ENCODE peak calls at places on chromosomes 11 and 22, in six cellular contexts. X is fibroblast of lung, I is mesenchymal stem cell, P is K562, D is PC-3, U is IMR-90. F is an unnamed sample. For H3K36me3, the result is how much of the 10 kb centered on the place peaks cover.

GRCh38 chr11:64472593-64473455 is 113.9 kb downstream of the RPS6KA4 start:
- DNase-seq in X (no peak), I (no peak), P (peak), D (no peak), U (no peak), F (no peak)

GRCh38 chr11:119416606-119417580 is 6.1 kb downstream of the THY1 start:
- DNase-seq in X (peak), I (no peak), P (peak), D (peak), U (peak), F (peak)

GRCh38 chr11:95485115-95485900 is 254.3 kb upstream of the SESN3 start:
- DNase-seq in X (no peak), I (no peak), P (no peak), D (no peak), U (no peak), F (peak)

GRCh38 chr22:49966716-49967332 is 6.3 kb downstream of the PIM3 start:
- DNase-seq in X (peak), I (peak), P (peak), D (no peak), U (no peak), F (peak)

GRCh38 chr11:35852056-35852455 is 91.8 kb upstream of the LDLRAD3 start:
- DNase-seq in X (peak), I (no peak), P (no peak), D (no peak), U (no peak), F (no peak)

GRCh38 chr11:72439455-72439854 is 5.1 kb upstream of the CLPB start:
- DNase-seq in X (peak), I (peak), P (no peak), D (peak), U (peak), F (peak)

GRCh38 chr11:108916935-108917334 is 252.1 kb downstream of the DDX10 start:
- DNase-seq in X (no peak), I (no peak), P (no peak), D (no peak), U (no peak), F (no peak)

GRCh38 chr22:17786435-17787158 is 12.3 kb upstream of the BID start:
- DNase-seq in X (peak), I (no peak), P (peak), D (no peak), U (no peak), F (no peak)

GRCh38 chr11:113473983-113474361 is 1.2 kb downstream of the DRD2 start:
- DNase-seq in X (no peak), I (no peak), P (no peak), D (no peak), U (no peak), F (no peak)

GRCh38 chr11:116457336-116458007 is 315.3 kb downstream of the BUD13 start:
- DNase-seq in X (no peak), I (no peak), P (no peak), D (no peak), U (no peak), F (no peak)

GRCh38 chr22:44185237-44186120 is 4.8 kb downstream of the PARVG start:
- DNase-seq in X (no peak), I (no peak), P (no peak), D (no peak), U (no peak), F (no peak)

GRCh38 chr11:21630934-21631478 is 561.9 kb upstream of the ANO5 start:
- DNase-seq in X (no peak), I (no peak), P (no peak), D (no peak), U (no peak), F (no peak)

GRCh38 chr22:46619240-46619829 is 851 bp upstream of the GRAMD4 start:
- DNase-seq in X (no peak), I (no peak), P (no peak), D (no peak), U (no peak), F (no peak)

GRCh38 chr11:115345840-115346239 is 158.4 kb downstream of the CADM1 start:
- DNase-seq in X (no peak), I (no peak), P (no peak), D (no peak), U (no peak), F (no peak)

GRCh38 chr11:94545641-94546470 is 2.1 kb downstream of the FUT4 start:
- DNase-seq in X (no peak), I (no peak), P (no peak), D (no peak), U (no peak), F (no peak)

GRCh38 chr22:37187891-37188761 is at the start of gene C1QTNF6:
- DNase-seq in X (peak), I (peak), P (no peak), D (peak), U (peak), F (peak)

GRCh38 chr11:112498701-112499100 is 238.0 kb upstream of the PLET1 start:
- DNase-seq in X (no peak), I (no peak), P (no peak), D (peak), U (no peak), F (no peak)

GRCh38 chr11:20060180-20060579 is 100.1 kb downstream of the DBX1 start:
- DNase-seq in X (no peak), I (no peak), P (no peak), D (no peak), U (no peak), F (no peak)

GRCh38 chr11:23406131-23406819 is 546.0 kb upstream of the CCDC179 start:
- DNase-seq in X (no peak), I (no peak), P (no peak), D (no peak), U (no peak), F (no peak)

GRCh38 chr11:32858731-32859130 is 29.0 kb downstream of the PRRG4 start:
- DNase-seq in X (no peak), I (no peak), P (no peak), D (peak), U (no peak), F (no peak)

GRCh38 chr11:86335131-86335768 is 33.2 kb downstream of the HIKESHI start:
- DNase-seq in X (no peak), I (no peak), P (no peak), D (no peak), U (no peak), F (peak)

GRCh38 chr11:80898910-80899309 is 1458.1 kb upstream of the TENM4 start:
- DNase-seq in X (no peak), I (no peak), P (no peak), D (no peak), U (no peak), F (no peak)

GRCh38 chr11:132114743-132115142 is 744.3 kb downstream of the NTM start:
- DNase-seq in X (no peak), I (no peak), P (no peak), D (no peak), U (no peak), F (no peak)

GRCh38 chr11:67433536-67434394 is 3.7 kb downstream of the PTPRCAP start:
- DNase-seq in X (no peak), I (no peak), P (no peak), D (no peak), U (no peak), F (no peak)
- H3K36me3 ChIP-seq in X (under half), I (half or more), P (half or more), D (under half), U (under half), F (half or more)

GRCh38 chr11:133533205-133533604 is 904 bp upstream of the OPCML start:
- DNase-seq in X (no peak), I (no peak), P (no peak), D (no peak), U (no peak), F (no peak)

GRCh38 chr11:133541331-133542095 is 9.2 kb upstream of the OPCML start:
- DNase-seq in X (no peak), I (no peak), P (no peak), D (no peak), U (no peak), F (no peak)

GRCh38 chr11:133531971-133532651 is at the start of gene OPCML:
- DNase-seq in X (no peak), I (no peak), P (no peak), D (no peak), U (no peak), F (no peak)

GRCh38 chr11:133531450-133531849 is 851 bp downstream of the OPCML start:
- DNase-seq in X (no peak), I (no peak), P (no peak), D (no peak), U (no peak), F (no peak)

DNA sequence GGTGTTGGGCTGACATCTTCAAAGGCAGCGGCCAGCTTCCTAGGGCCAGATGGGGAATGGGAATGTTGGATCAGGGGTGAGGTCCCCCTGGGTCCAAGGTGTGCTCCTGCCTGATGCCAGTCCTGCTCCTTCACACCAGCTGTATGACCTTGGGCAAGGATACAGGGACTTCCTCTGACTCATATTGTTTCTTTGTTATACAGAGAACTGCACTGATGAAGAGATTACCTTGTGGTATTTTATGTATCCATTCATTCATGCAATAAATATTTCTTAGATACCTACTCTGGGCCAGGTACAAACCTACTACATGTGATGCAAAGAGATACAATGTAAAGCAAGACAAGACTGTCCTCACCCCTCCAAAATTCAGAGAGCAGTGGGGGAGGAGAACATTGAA is 3.9 kb upstream of the OPCML start:
- DNase-seq in X (no peak), I (no peak), P (no peak), D (no peak), U (no peak), F (no peak)
- H3K9ac ChIP-seq in X (no peak), I (no peak), P (no peak), D (no peak), U (no peak), F (no peak)

GRCh38 chr11:1655168-1656060 is 25.8 kb downstream of the KRTAP5-5 start:
- DNase-seq in X (no peak), I (no peak), P (no peak), D (no peak), U (no peak), F (no peak)

GRCh38 chr11:1654388-1655167 is 25.0 kb downstream of the KRTAP5-5 start:
- DNase-seq in X (no peak), I (peak), P (no peak), D (no peak), U (no peak), F (no peak)

GRCh38 chr11:1652778-1653540 is 23.4 kb downstream of the KRTAP5-5 start:
- DNase-seq in X (peak), I (peak), P (peak), D (peak), U (peak), F (peak)

GRCh38 chr11:1652442-1652777 is 22.8 kb downstream of the KRTAP5-5 start:
- DNase-seq in X (no peak), I (no peak), P (no peak), D (no peak), U (no peak), F (no peak)

GRCh38 chr11:1653541-1654387 is 24.2 kb downstream of the KRTAP5-5 start:
- DNase-seq in X (no peak), I (peak), P (no peak), D (no peak), U (no peak), F (no peak)
- H3K4me3 ChIP-seq in X (no peak), I (no peak), P (no peak), D (no peak), U (no peak), F (no peak)

DNA sequence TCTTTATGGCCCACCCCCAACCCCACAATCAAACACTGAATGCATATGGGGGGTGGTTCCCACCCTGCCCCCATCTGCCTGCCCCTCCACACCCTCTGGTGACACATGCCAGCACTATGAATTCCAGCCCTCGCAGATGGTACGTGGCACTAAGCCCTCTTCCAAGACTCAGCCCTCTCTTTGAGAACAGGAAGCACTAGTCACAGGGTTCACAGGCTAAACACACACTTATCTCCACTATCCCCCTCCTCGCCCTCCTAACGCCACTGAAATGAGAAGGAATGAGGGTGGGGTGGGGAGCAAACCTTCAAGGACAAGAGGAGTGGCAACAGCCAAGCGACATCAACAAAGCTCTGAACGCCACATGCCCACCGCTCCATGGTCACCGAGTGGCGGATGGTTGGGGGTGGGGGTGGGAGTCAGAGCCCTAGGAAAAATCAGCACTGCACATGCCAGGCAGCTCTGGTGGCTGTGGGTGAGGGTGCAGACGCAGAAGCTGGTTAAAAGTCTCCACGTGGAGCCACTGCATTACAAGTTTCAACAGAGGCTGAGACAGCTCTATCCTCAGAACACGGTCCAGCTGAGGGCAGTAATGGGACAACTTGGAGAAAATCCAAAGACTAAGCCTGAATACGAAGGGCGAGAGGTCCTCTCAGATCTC is 33.6 kb downstream of the TMEM184B start:
- DNase-seq in X (peak), I (peak), P (no peak), D (peak), U (peak), F (peak)
- H3K36me3 ChIP-seq in X (under half), I (half or more), P (under half), D (under half), U (under half), F (under half)

GRCh38 chr11:61907871-61908729 is 9.3 kb downstream of the RAB3IL1 start:
- DNase-seq in X (no peak), I (no peak), P (no peak), D (no peak), U (no peak), F (no peak)

GRCh38 chr11:61911124-61911700 is 6.2 kb downstream of the RAB3IL1 start:
- DNase-seq in X (no peak), I (no peak), P (no peak), D (no peak), U (no peak), F (no peak)

GRCh38 chr11:61907282-61907681 is 10.1 kb downstream of the RAB3IL1 start:
- DNase-seq in X (no peak), I (no peak), P (no peak), D (no peak), U (no peak), F (no peak)

GRCh38 chr11:61910473-61911123 is 6.8 kb downstream of the RAB3IL1 start:
- DNase-seq in X (no peak), I (no peak), P (no peak), D (no peak), U (no peak), F (no peak)

DNA sequence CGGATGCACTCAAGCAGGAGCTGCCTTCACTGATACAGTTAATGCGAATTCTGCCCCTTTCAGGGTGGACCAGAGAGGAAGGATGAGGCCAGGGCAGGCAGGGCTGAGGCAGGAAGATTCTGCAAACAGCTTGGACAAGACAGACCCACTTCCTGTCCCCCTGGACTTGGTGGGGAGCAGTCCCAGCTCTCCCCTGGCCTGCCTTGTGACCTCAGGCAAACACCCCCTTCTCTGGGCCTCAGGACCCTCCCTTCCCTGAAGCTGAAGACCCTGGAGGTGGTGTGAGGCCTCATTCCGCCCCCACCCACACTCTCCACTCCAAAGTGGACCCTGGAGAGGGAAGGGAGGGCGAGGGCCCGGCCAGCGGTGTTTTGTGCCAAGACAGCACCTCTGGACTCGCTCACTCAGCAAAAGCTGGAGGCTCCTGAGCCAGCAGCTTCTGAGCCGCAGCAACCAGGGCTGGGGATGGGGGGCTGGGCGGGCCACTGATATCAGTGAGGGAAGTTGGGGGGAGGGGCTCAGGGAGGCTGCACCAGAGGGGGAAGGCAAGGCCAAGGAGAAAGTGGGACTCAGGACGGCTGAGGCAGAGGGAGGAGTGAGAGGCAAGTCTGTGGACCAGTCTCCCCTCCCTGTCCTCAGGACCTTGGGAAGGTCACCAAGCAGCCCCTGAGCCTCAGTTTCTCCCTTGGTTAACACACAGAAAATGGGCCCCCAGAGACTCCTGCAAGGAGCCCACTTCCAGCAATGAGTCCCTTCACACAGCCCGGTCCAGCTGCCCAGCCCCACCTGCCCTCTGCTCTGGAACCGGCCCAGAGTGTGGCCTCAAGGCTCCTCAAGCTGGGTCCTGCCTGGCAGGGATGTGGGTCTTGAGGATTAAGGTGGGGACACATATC is 8.4 kb downstream of the RAB3IL1 start:
- DNase-seq in X (no peak), I (no peak), P (peak), D (no peak), U (no peak), F (no peak)
- H3K9ac ChIP-seq in X (no peak), I (peak), P (peak), D (no peak), U (no peak), F (no peak)

GRCh38 chr11:129813216-129813791 is 2.3 kb upstream of the TMEM45B start:
- DNase-seq in X (no peak), I (no peak), P (no peak), D (no peak), U (no peak), F (no peak)

GRCh38 chr11:129819237-129819636 is 3.6 kb downstream of the TMEM45B start:
- DNase-seq in X (no peak), I (no peak), P (no peak), D (no peak), U (no peak), F (no peak)

GRCh38 chr11:129817282-129818051 is 1.8 kb downstream of the TMEM45B start:
- DNase-seq in X (no peak), I (no peak), P (no peak), D (peak), U (no peak), F (no peak)

GRCh38 chr11:129815596-129816461 is at the start of gene TMEM45B:
- DNase-seq in X (no peak), I (no peak), P (no peak), D (peak), U (no peak), F (no peak)

DNA sequence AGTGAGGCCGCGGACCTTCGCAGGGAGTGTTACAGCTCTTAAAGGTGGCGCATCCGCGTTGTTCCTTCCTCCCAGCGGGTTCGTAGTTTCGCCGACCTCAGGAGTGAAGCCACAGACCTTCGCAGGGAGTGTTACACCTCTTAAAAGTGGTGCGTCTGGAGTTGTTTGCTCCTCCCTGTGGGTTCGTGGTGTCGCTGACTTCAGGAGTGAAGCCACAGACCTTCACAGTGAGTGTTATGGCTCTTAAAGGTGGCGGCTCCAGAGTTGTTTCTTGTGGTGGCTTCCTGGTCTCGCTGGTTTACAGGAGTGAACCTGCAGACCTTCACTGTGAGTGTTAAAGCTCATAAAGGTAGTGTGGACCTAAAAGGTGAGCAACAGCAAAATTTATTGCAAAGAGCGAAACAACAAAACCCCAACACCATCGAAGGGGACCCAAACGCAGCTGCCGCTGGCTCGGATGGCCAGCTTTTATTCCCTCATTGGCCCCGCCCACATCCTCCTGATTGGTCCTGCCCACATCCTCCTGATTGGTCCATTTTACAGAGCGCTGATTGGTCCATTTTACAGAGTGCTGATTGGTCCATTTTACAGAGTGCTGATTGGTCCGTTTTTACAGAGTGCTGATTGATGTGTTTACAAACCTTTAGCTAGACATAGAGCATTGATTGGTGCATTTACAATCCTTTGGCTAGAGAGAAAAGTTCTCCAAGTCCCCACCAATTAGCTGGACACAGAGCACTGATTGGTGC is 1.2 kb upstream of the TMEM45B start:
- DNase-seq in X (no peak), I (no peak), P (peak), D (no peak), U (no peak), F (no peak)
- H3K4me3 ChIP-seq in X (no peak), I (no peak), P (peak), D (no peak), U (no peak), F (no peak)